ENCODE peak calls at places on chromosomes 2 and 18, in five cellular contexts. N, T, J, V and U are unnamed samples.

GRCh38 chr2:238176565-238176964 is 17.8 kb downstream of the ERFE start:
- DNase-seq in V (no peak), J (no peak), N (peak; percentile 79), T (no peak), U (no peak)

GRCh38 chr18:80023173-80023572 is 11.1 kb upstream of the RBFA start:
- DNase-seq in V (no peak), T (peak; percentile 19), J (no peak), N (no peak), U (no peak)

GRCh38 chr2:163756588-163756987 is 20.8 kb upstream of the FIGN start:
- DNase-seq in V (no peak), T (no peak), N (no peak), J (no peak), U (no peak)

GRCh38 chr2:73063472-73063871 is 8.0 kb downstream of the SFXN5 start:
- DNase-seq in T (no peak), N (no peak), J (no peak), V (no peak), U (no peak)

GRCh38 chr18:76252880-76253279 is 242.2 kb downstream of the ZNF516 start:
- DNase-seq in J (no peak), N (peak; percentile 30), V (no peak), T (peak; percentile 13), U (no peak)

GRCh38 chr2:241978670-241979069 is 109.1 kb downstream of the RTP5 start:
- DNase-seq in J (peak; percentile 3), V (no peak), N (no peak), T (no peak), U (no peak)

GRCh38 chr2:238596571-238597551 is 170.1 kb downstream of the ASB1 start:
- DNase-seq in J (peak; percentile 81), T (no peak), N (peak; percentile 97), V (no peak), U (peak; percentile 46)

GRCh38 chr18:3264362-3264761 is 2.4 kb downstream of the MYL12B start:
- DNase-seq in V (no peak), N (no peak), J (no peak), T (no peak), U (no peak)

GRCh38 chr2:172561270-172561669 is 5.4 kb downstream of the PDK1 start:
- DNase-seq in T (no peak), J (no peak), V (no peak), N (no peak), U (no peak)

GRCh38 chr2:201130524-201131186 is 14.7 kb downstream of the CFLAR start:
- DNase-seq in J (no peak), N (peak; percentile 79), T (peak; percentile 9), V (no peak), U (no peak)

GRCh38 chr2:88329815-88330603 is 122.5 kb downstream of the FOXI3 start:
- DNase-seq in V (peak; percentile 47), J (no peak), T (no peak), N (no peak), U (no peak)

GRCh38 chr18:13657974-13658373 is 68.4 kb downstream of the FAM210A start:
- DNase-seq in J (no peak), V (no peak), N (no peak), T (no peak), U (no peak)

GRCh38 chr2:239892480-239893235 is 132.5 kb downstream of the NDUFA10 start:
- DNase-seq in N (no peak), T (no peak), J (peak; percentile 48), V (no peak), U (no peak)

GRCh38 chr2:222756951-222757645 is 85.6 kb downstream of the MOGAT1 start:
- DNase-seq in T (no peak), J (no peak), N (peak; percentile 80), V (no peak), U (no peak)

GRCh38 chr2:233965032-233965614 is 48.0 kb downstream of the TRPM8 start:
- DNase-seq in N (no peak), J (no peak), V (no peak), T (no peak), U (no peak)

GRCh38 chr18:35756506-35757117 is 175.1 kb downstream of the GALNT1 start:
- DNase-seq in N (peak; percentile 73), J (no peak), T (peak; percentile 56), V (peak; percentile 71), U (no peak)

GRCh38 chr18:46207985-46208384 is 103.8 kb downstream of the HAUS1 start:
- DNase-seq in T (no peak), J (no peak), V (no peak), N (no peak), U (no peak)

GRCh38 chr2:27920148-27920885 is 29.8 kb downstream of the BABAM2 start:
- DNase-seq in V (no peak), N (no peak), T (no peak), J (no peak), U (no peak)

GRCh38 chr2:170022692-170023091 is 155.3 kb upstream of the MYO3B start:
- DNase-seq in V (no peak), J (no peak), N (peak; percentile 92), T (no peak), U (peak; percentile 55)

GRCh38 chr2:57886196-57886786 is 160.3 kb upstream of the VRK2 start:
- DNase-seq in J (no peak), T (no peak), N (no peak), V (no peak), U (no peak)

GRCh38 chr2:205170399-205170798 is 511.9 kb upstream of the NRP2 start:
- DNase-seq in T (no peak), J (no peak), N (no peak), V (no peak), U (no peak)

GRCh38 chr2:84477886-84478285 is 18.8 kb upstream of the SUCLG1 start:
- DNase-seq in T (no peak), N (no peak), V (no peak), J (no peak), U (no peak)

GRCh38 chr2:70467831-70468810 is 85.5 kb downstream of the TGFA start:
- DNase-seq in J (no peak), N (no peak), V (no peak), T (no peak), U (no peak)

GRCh38 chr2:70471129-70471528 is 82.5 kb downstream of the TGFA start:
- DNase-seq in N (no peak), V (no peak), J (no peak), T (no peak), U (no peak)

GRCh38 chr2:70468898-70469297 is 84.7 kb downstream of the TGFA start:
- DNase-seq in V (no peak), N (no peak), T (no peak), J (no peak), U (no peak)

GRCh38 chr2:70469961-70470360 is 83.7 kb downstream of the TGFA start:
- DNase-seq in V (no peak), J (no peak), N (no peak), T (no peak), U (no peak)

DNA sequence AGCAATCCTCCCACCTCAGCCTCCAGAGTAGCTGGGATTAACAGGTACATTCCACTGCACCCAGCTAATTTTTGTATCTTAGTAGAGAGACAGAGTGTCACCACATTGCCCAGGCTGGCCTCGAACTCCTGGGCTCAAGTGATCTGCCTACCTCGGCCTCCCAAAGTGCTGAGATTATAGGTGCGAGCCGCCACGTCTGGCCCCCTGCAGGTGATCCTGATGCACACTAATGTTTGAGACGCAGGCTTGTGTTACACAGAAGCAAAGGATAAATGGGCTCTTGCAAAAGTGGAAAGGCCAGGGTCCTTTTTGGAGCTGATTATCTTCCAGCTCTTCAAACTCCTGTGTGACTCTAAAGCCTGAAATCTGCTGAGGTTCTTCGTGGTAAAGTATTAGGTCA is 84.2 kb downstream of the TGFA start:
- DNase-seq in T (no peak), J (no peak), N (no peak), V (no peak), U (no peak)
- TF ChIP-seq CTCF in T (no peak), J (no peak), N (no peak), V (no peak), U (no peak)

DNA sequence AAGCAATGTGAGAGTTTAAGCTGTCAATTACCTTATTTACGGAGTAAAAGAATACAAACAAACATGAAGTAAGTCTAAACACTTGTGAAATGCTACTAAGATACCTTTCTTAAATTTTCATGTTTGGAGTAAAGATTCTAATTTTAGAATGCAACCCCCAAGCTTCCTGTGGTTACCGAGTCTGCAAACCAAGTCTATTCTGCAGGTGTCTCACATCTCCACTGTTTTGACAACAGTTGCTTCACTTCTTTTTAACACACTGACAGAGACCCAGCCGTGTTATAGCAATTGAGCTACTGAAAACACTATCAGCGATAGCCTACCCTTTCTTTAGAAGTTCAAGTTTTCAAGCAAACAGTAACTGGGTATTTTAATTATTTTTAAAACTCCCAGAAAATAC is 608.3 kb downstream of the ERBB4 start:
- DNase-seq in T (peak; percentile 81), J (no peak), N (no peak), V (peak; percentile 9), U (no peak)
- TF ChIP-seq CTCF in T (peak; percentile 36), J (no peak), N (no peak), V (no peak), U (no peak)

GRCh38 chr2:207951734-207952480 is 73.4 kb downstream of the PLEKHM3 start:
- DNase-seq in V (peak; percentile 29), T (peak; percentile 10), J (no peak), N (no peak), U (no peak)

GRCh38 chr2:207953354-207953753 is 72.0 kb downstream of the PLEKHM3 start:
- DNase-seq in J (no peak), T (no peak), N (no peak), V (no peak), U (no peak)

GRCh38 chr2:207952564-207953345 is 72.6 kb downstream of the PLEKHM3 start:
- DNase-seq in N (no peak), J (no peak), V (no peak), T (no peak), U (no peak)

GRCh38 chr2:207960090-207960489 is 65.2 kb downstream of the PLEKHM3 start:
- DNase-seq in T (no peak), V (no peak), N (no peak), J (no peak), U (no peak)

DNA sequence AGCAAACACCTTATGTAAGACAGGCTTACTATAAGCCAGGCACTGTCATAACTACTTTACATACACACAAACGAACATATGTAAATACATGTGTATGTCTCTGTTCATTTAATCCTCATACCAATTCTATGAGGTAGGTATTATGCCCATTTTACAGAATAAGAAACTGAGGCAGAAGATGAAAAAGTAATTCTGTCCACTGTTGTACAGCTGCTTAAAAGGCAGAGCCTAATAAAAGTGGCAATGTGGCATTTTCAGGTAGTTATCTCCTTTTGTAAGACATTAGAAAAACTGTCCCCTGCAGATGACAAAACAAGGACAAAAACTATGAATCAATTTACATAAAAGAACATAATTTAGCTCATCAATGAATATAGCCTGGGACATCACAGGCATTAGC is 69.9 kb downstream of the PLEKHM3 start:
- DNase-seq in V (no peak), J (no peak), T (no peak), N (no peak), U (no peak)
- TF ChIP-seq CTCF in V (no peak), J (no peak), T (no peak), N (no peak), U (no peak)

GRCh38 chr2:17858064-17858463 is 20.4 kb upstream of the KCNS3 start:
- DNase-seq in T (no peak), N (no peak), V (no peak), J (no peak), U (no peak)

GRCh38 chr2:17851731-17852585 is 26.5 kb upstream of the KCNS3 start:
- DNase-seq in J (no peak), N (peak; percentile 86), T (peak; percentile 61), V (peak; percentile 75), U (peak; percentile 10)

GRCh38 chr2:17850151-17850550 is 28.3 kb upstream of the KCNS3 start:
- DNase-seq in V (no peak), J (no peak), T (no peak), N (no peak), U (no peak)

GRCh38 chr2:17857016-17857415 is 21.5 kb upstream of the KCNS3 start:
- DNase-seq in J (no peak), T (no peak), N (peak; percentile 56), V (no peak), U (no peak)

GRCh38 chr2:17853799-17854198 is 24.7 kb upstream of the KCNS3 start:
- DNase-seq in T (no peak), V (no peak), J (no peak), N (no peak), U (no peak)
- TF ChIP-seq CTCF in T (no peak), V (no peak), J (no peak), N (no peak), U (no peak)